ENCODE peak calls at places on chromosomes 16 and 17, in nine cellular contexts. Y, Z, Q, N, F, W, P, O and E are unnamed samples. For H3K9me3, the result is how much of the 10 kb centered on the place peaks cover.

GRCh38 chr17:29145289-29146058 is 34.7 kb downstream of the MYO18A start:
- DNase-seq in O (peak), Y (peak), P (peak), N (peak), Z (peak), W (no peak), F (peak), Q (peak), E (peak)

GRCh38 chr17:38418693-38419507 is 9.4 kb upstream of the ARHGAP23 start:
- DNase-seq in Y (no peak), O (no peak), Z (no peak), N (peak), P (no peak), F (no peak), W (no peak), Q (no peak), E (no peak)

GRCh38 chr16:51034481-51035109 is 116.5 kb downstream of the SALL1 start:
- DNase-seq in N (no peak), Y (no peak), Q (peak), Z (no peak), O (no peak), F (no peak), P (no peak), W (no peak), E (no peak)

GRCh38 chr17:65171753-65172152 is 34.6 kb downstream of the RGS9 start:
- DNase-seq in Y (no peak), W (no peak), N (peak), Z (no peak), F (no peak), Q (no peak), P (no peak), O (no peak), E (no peak)

GRCh38 chr17:48453447-48453846 is 23.4 kb upstream of the SKAP1 start:
- DNase-seq in N (peak), W (no peak), Q (no peak), P (no peak), F (no peak), O (peak), Y (no peak), Z (no peak), E (no peak)

GRCh38 chr16:87437327-87437726 is 45.2 kb downstream of the MAP1LC3B start:
- DNase-seq in Y (no peak), F (no peak), O (no peak), N (no peak), Z (no peak), W (no peak), P (no peak), Q (no peak), E (no peak)

GRCh38 chr16:67207857-67208524 is 9.1 kb downstream of the ELMO3 start:
- DNase-seq in Q (no peak), O (no peak), N (no peak), Z (peak), W (no peak), P (no peak), Y (no peak), F (no peak), E (no peak)

GRCh38 chr17:43003542-43004172 is 2.9 kb upstream of the IFI35 start:
- DNase-seq in Y (peak), P (no peak), Z (peak), O (no peak), F (no peak), W (no peak), Q (no peak), N (no peak), E (no peak)

GRCh38 chr16:56286819-56287218 is 95.5 kb downstream of the GNAO1 start:
- DNase-seq in F (no peak), N (no peak), O (no peak), Q (no peak), Z (no peak), W (no peak), P (no peak), Y (no peak), E (no peak)

GRCh38 chr16:85767569-85767968 is 16.7 kb upstream of the C16orf74 start:
- DNase-seq in N (no peak), Q (peak), F (no peak), O (no peak), Z (peak), Y (no peak), P (no peak), W (no peak), E (no peak)

GRCh38 chr17:15397605-15398004 is 56.2 kb upstream of the TEKT3 start:
- DNase-seq in Q (no peak), P (no peak), Z (no peak), F (no peak), Y (no peak), N (no peak), O (no peak), W (no peak), E (no peak)

GRCh38 chr17:61302911-61303310 is 96.7 kb upstream of the TBX2 start:
- DNase-seq in O (no peak), P (no peak), Y (no peak), Q (no peak), W (no peak), Z (no peak), N (no peak), F (no peak), E (no peak)

DNA sequence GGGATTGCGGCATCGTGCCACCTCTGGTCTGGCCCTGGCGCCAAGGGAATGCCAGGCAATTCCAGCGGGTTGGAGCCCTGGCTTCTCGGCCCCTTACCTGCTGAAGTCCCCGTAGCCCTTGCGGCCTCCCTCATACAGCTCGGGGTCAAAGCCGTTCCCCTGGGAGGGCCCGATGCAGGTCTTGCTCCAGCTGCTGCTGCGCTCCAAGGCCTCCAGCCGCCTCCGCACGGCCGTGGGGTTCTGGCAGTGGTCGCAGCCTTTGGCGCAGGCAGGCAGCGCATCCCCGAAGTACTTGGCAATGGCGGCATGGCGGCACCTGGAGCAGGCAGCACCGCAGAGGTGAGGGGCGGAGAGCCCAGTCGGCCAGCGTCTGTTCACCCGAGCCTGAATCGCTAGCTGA is 1.9 kb upstream of the SMIM5 start:
- DNase-seq in Y (no peak), P (no peak), W (no peak), F (no peak), Q (no peak), N (no peak), O (no peak), Z (no peak), E (no peak)
- H3K9me3 ChIP-seq in Y (under half), P (under half), W (under half), F (under half), Q (under half), N (under half), O (under half), Z (under half), E (under half)

GRCh38 chr16:31916056-31916488 is 42.5 kb downstream of the ZNF267 start:
- DNase-seq in Z (peak), Q (no peak), P (no peak), O (no peak), Y (no peak), N (no peak), W (no peak), F (no peak), E (no peak)
- H3K9me3 ChIP-seq in Z (half or more), Q (half or more), P (under half), O (under half), Y (half or more), N (half or more), W (half or more), F (half or more), E (half or more)

GRCh38 chr17:50466371-50467113 is 2.1 kb downstream of the CHAD start:
- DNase-seq in O (no peak), P (peak), F (no peak), Z (no peak), Y (no peak), Q (no peak), N (no peak), W (no peak), E (no peak)
- H3K9me3 ChIP-seq in O (under half), P (under half), F (under half), Z (under half), Y (under half), Q (under half), N (under half), W (under half), E (under half)

GRCh38 chr16:78988361-78988992 is 612.1 kb downstream of the MAF start:
- DNase-seq in F (no peak), N (no peak), O (no peak), W (peak), Q (peak), P (no peak), Z (no peak), Y (no peak), E (no peak)

GRCh38 chr16:78984887-78985464 is 615.6 kb downstream of the MAF start:
- DNase-seq in N (no peak), O (no peak), Y (no peak), W (no peak), Q (peak), P (no peak), F (no peak), Z (no peak), E (no peak)

GRCh38 chr16:78984324-78984723 is 616.2 kb downstream of the MAF start:
- DNase-seq in F (no peak), Q (no peak), W (no peak), Y (no peak), P (no peak), N (no peak), Z (peak), O (no peak), E (no peak)

GRCh38 chr16:78987676-78988075 is 612.9 kb downstream of the MAF start:
- DNase-seq in N (no peak), W (no peak), O (no peak), Y (no peak), Z (no peak), Q (no peak), F (no peak), P (no peak), E (no peak)

GRCh38 chr16:78985736-78986605 is 614.6 kb downstream of the MAF start:
- DNase-seq in P (no peak), F (no peak), N (no peak), Y (no peak), O (no peak), Z (no peak), W (no peak), Q (no peak), E (no peak)
- H3K9me3 ChIP-seq in P (under half), F (under half), N (under half), Y (under half), O (under half), Z (under half), W (under half), Q (under half), E (under half)

GRCh38 chr16:88927661-88928060 is 49.3 kb downstream of the CBFA2T3 start:
- DNase-seq in Z (no peak), F (no peak), O (no peak), W (no peak), Y (no peak), P (no peak), N (no peak), Q (no peak), E (no peak)
- H3K9me3 ChIP-seq in Z (under half), F (under half), O (under half), W (under half), Y (under half), P (under half), N (under half), Q (under half), E (under half)

DNA sequence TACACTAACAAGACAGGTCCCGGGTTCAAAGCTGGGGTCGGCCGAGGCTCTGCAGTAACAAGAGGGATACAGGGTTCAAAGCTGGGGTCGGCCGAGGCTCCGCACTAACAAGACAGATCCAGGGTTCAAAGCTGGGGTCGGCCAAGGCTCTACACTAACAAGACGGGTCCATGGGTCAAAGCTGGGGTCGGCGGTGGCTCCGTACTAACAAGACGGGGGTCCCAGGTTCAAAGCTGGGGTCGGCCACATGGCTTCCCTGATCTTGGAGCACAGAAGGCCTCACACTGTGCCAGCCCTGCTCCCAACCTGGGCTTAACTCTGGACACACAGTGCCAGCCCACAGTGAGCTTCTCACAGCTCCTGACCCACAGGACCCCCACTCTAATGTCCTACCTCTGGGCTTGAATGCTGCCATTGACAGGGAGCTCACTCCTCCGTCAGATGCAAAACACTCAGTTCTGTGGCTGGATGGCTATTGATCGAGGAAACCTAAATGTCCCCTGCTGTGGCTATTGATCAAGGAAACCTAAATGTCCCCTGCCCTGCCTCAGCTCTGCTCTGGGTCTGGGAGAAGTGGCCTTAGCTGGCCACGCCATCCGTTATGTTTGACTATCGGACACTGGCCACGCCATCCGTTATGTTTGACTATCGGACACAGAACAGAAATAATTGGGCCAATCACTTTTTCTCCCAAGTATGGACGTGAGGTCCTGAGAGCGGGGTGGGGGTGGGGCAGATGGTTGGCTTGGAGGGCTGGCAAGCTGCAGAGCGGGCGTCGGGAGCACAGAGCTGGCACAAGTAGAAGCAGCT is 54.6 kb upstream of the DOC2B start:
- DNase-seq in Y (peak), W (no peak), F (no peak), Z (no peak), O (no peak), P (no peak), N (no peak), Q (no peak), E (no peak)
- H3K9me3 ChIP-seq in Y (under half), W (under half), F (under half), Z (under half), O (under half), P (under half), N (under half), Q (under half), E (under half)

GRCh38 chr16:35414563-35414962 is 1955.2 kb downstream of the TP53TG3F start:
- DNase-seq in F (no peak), W (no peak), Z (no peak), Y (no peak), Q (no peak), P (no peak), O (no peak), N (no peak), E (no peak)
- H3K9me3 ChIP-seq in F (under half), W (under half), Z (under half), Y (under half), Q (under half), P (under half), O (under half), N (under half), E (under half)